ENCODE peak calls at places on chromosomes 3 and 15, in six cellular contexts. T is K562, C is stomach, S is esophagus muscularis mucosa, D is GM12878, F is suprapubic skin. O is an unnamed sample.
A peak's percentile ranks its signal among the peaks of the same experiment; 100 is the strongest.

GRCh38 chr3:124620600-124621063 is 109.6 kb upstream of the UMPS start:
- DNase-seq in D (peak; percentile 38), C (peak; percentile 54), F (no peak), S (no peak), T (peak; percentile 83), O (peak; percentile 75)

GRCh38 chr3:13009132-13009945 is 63.9 kb downstream of the IQSEC1 start:
- DNase-seq in C (peak; percentile 71), S (no peak), F (peak; percentile 82), D (no peak), T (peak; percentile 36), O (peak; percentile 86)

GRCh38 chr15:31440754-31441298 is 114.2 kb downstream of the KLF13 start:
- DNase-seq in D (no peak), F (peak; percentile 77), S (no peak), C (peak; percentile 42), T (no peak), O (peak; percentile 64)

GRCh38 chr3:17411157-17411877 is 331.1 kb downstream of the TBC1D5 start:
- DNase-seq in C (no peak), D (no peak), F (no peak), S (no peak), T (no peak), O (no peak)

GRCh38 chr3:41362638-41363559 is 163.6 kb downstream of the CTNNB1 start:
- DNase-seq in C (no peak), F (no peak), T (no peak), D (no peak), S (no peak), O (no peak)

GRCh38 chr3:65436580-65436979 is 602.1 kb downstream of the MAGI1 start:
- DNase-seq in T (peak; percentile 6), C (no peak), D (no peak), S (no peak), F (no peak), O (no peak)

GRCh38 chr15:50879016-50879415 is 29.5 kb upstream of the AP4E1 start:
- DNase-seq in C (no peak), F (no peak), T (no peak), D (no peak), S (no peak), O (no peak)

GRCh38 chr3:185677146-185677829 is 91.2 kb downstream of the SENP2 start:
- DNase-seq in D (no peak), C (no peak), F (no peak), S (no peak), T (peak; percentile 57), O (no peak)

GRCh38 chr3:189041482-189042090 is 130.2 kb upstream of the TPRG1 start:
- DNase-seq in S (no peak), T (no peak), D (peak; percentile 19), C (peak; percentile 34), F (no peak), O (peak; percentile 47)

GRCh38 chr3:35659808-35660207 is 20.5 kb downstream of the ARPP21 start:
- DNase-seq in D (no peak), S (no peak), T (no peak), C (no peak), F (no peak), O (peak; percentile 13)

GRCh38 chr3:4813855-4814254 is 165.4 kb upstream of the BHLHE40 start:
- DNase-seq in F (no peak), T (no peak), S (no peak), C (no peak), D (no peak), O (no peak)

DNA sequence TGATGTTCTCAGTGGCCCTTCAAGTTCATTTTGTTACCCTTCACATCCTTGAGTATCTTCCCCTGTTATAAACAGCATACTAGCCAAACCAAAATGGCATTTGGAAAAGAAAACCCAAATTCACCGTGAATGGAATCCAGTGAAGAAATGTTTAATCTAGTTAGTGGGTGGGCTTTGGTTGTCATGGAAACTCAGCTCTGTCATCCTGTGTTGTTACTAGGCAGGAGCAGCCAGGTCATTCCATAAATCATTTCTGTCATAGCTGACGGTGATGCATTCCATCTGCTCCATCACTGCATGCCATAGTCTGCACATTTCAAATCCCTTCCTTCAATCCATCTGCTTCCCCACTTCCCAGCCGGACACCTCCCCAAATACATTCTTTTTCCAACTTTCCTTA is 140.4 kb upstream of the CGNL1 start:
- DNase-seq in D (no peak), S (no peak), T (peak; percentile 32), C (no peak), F (no peak), O (no peak)
- TF ChIP-seq EP300 in D (no peak), S (no peak), T (no peak), C (no peak), F (no peak), O (no peak)

GRCh38 chr3:172333692-172334457 is 114.4 kb downstream of the GHSR start:
- DNase-seq in C (no peak), S (no peak), D (no peak), T (no peak), F (no peak), O (no peak)
- TF ChIP-seq POLR2AphosphoS5 in C (no peak), S (no peak), D (no peak), T (no peak), F (no peak), O (no peak)

GRCh38 chr15:97960364-97961066 is at the start of gene ARRDC4:
- DNase-seq in T (peak; percentile 96), D (no peak), C (peak; percentile 100), S (peak; percentile 100), F (peak; percentile 100), O (peak; percentile 100)
- TF ChIP-seq POLR2A in T (peak; percentile 52), D (no peak), C (no peak), S (peak; percentile 65), F (no peak), O (peak; percentile 81)

GRCh38 chr3:61560452-61561373 is 658 bp upstream of the PTPRG start:
- DNase-seq in D (no peak), S (peak; percentile 96), F (peak; percentile 91), T (no peak), C (peak; percentile 75), O (peak; percentile 78)
- TF ChIP-seq EP300 in D (peak; percentile 7), S (peak; percentile 40), F (no peak), T (no peak), C (peak; percentile 36), O (no peak)

O was measured in transverse colon.